ENCODE peak calls at places on chromosome 9, in four cellular contexts. W is psoas muscle; A is activated T-cell treated with anti-CD3 and anti-CD28 coated beads, Interleukin-2, amount 50 U/mL, for 4 hours; T is K562. Z is an unnamed sample.

GRCh38 chr9:3769646-3770045 is 243.8 kb upstream of the RFX3 start:
- DNase-seq in W (no peak), A (no peak), T (no peak), Z (no peak)

GRCh38 chr9:133658442-133659431 is 22.6 kb downstream of the DBH start:
- DNase-seq in W (peak), A (no peak), T (peak), Z (peak)

GRCh38 chr9:90032296-90033029 is 427.7 kb downstream of the GADD45G start:
- DNase-seq in W (no peak), A (no peak), T (no peak), Z (no peak)

GRCh38 chr9:90942555-90942954 is 140.9 kb downstream of the SYK start:
- DNase-seq in W (no peak), A (no peak), T (no peak), Z (no peak)

GRCh38 chr9:116141864-116142561 is 11.6 kb upstream of the PAPPA start:
- DNase-seq in W (no peak), A (no peak), T (no peak), Z (no peak)

GRCh38 chr9:37027582-37028424 is 6.3 kb downstream of the PAX5 start:
- DNase-seq in W (peak), A (peak), T (peak), Z (peak)

GRCh38 chr9:137809038-137809630 is 68.4 kb upstream of the CACNA1B start:
- DNase-seq in W (no peak), A (no peak), T (no peak), Z (no peak)

GRCh38 chr9:93198117-93198838 is 14.3 kb downstream of the WNK2 start:
- DNase-seq in W (no peak), A (no peak), T (no peak), Z (peak)

GRCh38 chr9:116002624-116003023 is 151.0 kb upstream of the PAPPA start:
- DNase-seq in W (no peak), A (no peak), T (no peak), Z (no peak)

GRCh38 chr9:20353931-20354652 is 268.2 kb downstream of the MLLT3 start:
- DNase-seq in W (no peak), A (no peak), T (no peak), Z (no peak)

GRCh38 chr9:107478805-107479204 is 10.8 kb downstream of the KLF4 start:
- DNase-seq in W (no peak), A (no peak), T (no peak), Z (no peak)

GRCh38 chr9:119802621-119803020 is 433.4 kb upstream of the BRINP1 start:
- DNase-seq in W (peak), A (no peak), T (no peak), Z (no peak)

GRCh38 chr9:26775405-26775804 is 117.2 kb downstream of the CAAP1 start:
- DNase-seq in W (no peak), A (no peak), T (no peak), Z (peak)

GRCh38 chr9:14846871-14847311 is 63.3 kb downstream of the FREM1 start:
- DNase-seq in W (peak), A (peak), T (peak), Z (no peak)

Z was measured in mucosa of descending colon.